ENCODE peak calls at places on chromosomes 5 and 9, in six cellular contexts. X, P, E, Y, A and F are unnamed samples.

GRCh38 chr9:105269593-105269992 is 25.1 kb downstream of the SLC44A1 start:
- DNase-seq in X (no peak), P (no peak), Y (no peak), E (no peak), A (no peak), F (no peak)

GRCh38 chr5:35672995-35673394 is 55.3 kb downstream of the SPEF2 start:
- DNase-seq in P (no peak), Y (no peak), E (no peak), A (no peak), X (no peak), F (no peak)

GRCh38 chr5:119943148-119943547 is 313.8 kb downstream of the FAM170A start:
- DNase-seq in P (no peak), X (no peak), A (peak; percentile 37), E (peak; percentile 9), Y (no peak), F (no peak)

GRCh38 chr5:115842089-115842881 is 550 bp downstream of the AP3S1 start:
- DNase-seq in Y (peak; percentile 83), P (no peak), X (no peak), A (peak; percentile 63), E (no peak), F (peak; percentile 71)

GRCh38 chr5:78504726-78505431 is 143.7 kb downstream of the LHFPL2 start:
- DNase-seq in Y (peak; percentile 96), P (no peak), A (peak; percentile 100), X (peak; percentile 92), E (peak; percentile 100), F (no peak)

GRCh38 chr9:100724932-100725331 is 147.1 kb downstream of the CAVIN4 start:
- DNase-seq in X (no peak), P (no peak), A (no peak), E (no peak), Y (no peak), F (no peak)

GRCh38 chr5:72485366-72486052 is 21.7 kb downstream of the ZNF366 start:
- DNase-seq in P (no peak), Y (no peak), E (no peak), A (no peak), X (no peak), F (no peak)

GRCh38 chr5:32420506-32420905 is 24.0 kb downstream of the ZFR start:
- DNase-seq in Y (no peak), A (peak; percentile 45), X (no peak), P (no peak), E (peak; percentile 57), F (no peak)

GRCh38 chr9:31745886-31746285 is 638.6 kb upstream of the ACO1 start:
- DNase-seq in X (no peak), P (no peak), Y (no peak), A (peak; percentile 6), E (no peak), F (no peak)

GRCh38 chr5:65873181-65873580 is 53.2 kb upstream of the ERBIN start:
- DNase-seq in Y (no peak), P (no peak), X (no peak), A (peak; percentile 27), E (peak; percentile 41), F (no peak)

GRCh38 chr5:145915970-145916638 is 20.3 kb upstream of the SH3RF2 start:
- DNase-seq in A (no peak), Y (no peak), E (no peak), P (no peak), X (no peak), F (no peak)

GRCh38 chr9:88161144-88161543 is 22.9 kb upstream of the SPATA31C2 start:
- DNase-seq in X (no peak), A (no peak), P (no peak), Y (no peak), E (no peak), F (no peak)

GRCh38 chr5:67265951-67266350 is 69.4 kb upstream of the CD180 start:
- DNase-seq in E (no peak), X (no peak), P (no peak), Y (no peak), A (no peak), F (no peak)

GRCh38 chr9:70451765-70452164 is 37.3 kb upstream of the KLF9 start:
- DNase-seq in P (no peak), E (no peak), A (no peak), Y (no peak), X (no peak), F (no peak)

GRCh38 chr5:1443991-1444360 is 1.3 kb downstream of the SLC6A3 start:
- DNase-seq in P (no peak), A (no peak), Y (no peak), E (no peak), X (no peak), F (no peak)

GRCh38 chr9:83062653-83063527 is at the start of gene RASEF:
- DNase-seq in X (no peak), A (no peak), Y (peak; percentile 91), P (peak; percentile 84), E (no peak), F (peak; percentile 33)

GRCh38 chr9:124259273-124260078 is 1.7 kb downstream of the NEK6 start:
- DNase-seq in Y (peak; percentile 76), P (no peak), A (peak; percentile 91), X (peak; percentile 77), E (peak; percentile 68), F (no peak)

GRCh38 chr9:116165912-116166311 is 12.3 kb downstream of the PAPPA start:
- DNase-seq in P (no peak), E (no peak), A (peak; percentile 72), X (no peak), Y (no peak), F (no peak)

GRCh38 chr9:9552665-9553064 is 1060.1 kb downstream of the PTPRD start:
- DNase-seq in E (no peak), A (no peak), Y (no peak), X (no peak), P (no peak), F (no peak)

GRCh38 chr5:171534009-171534895 is 114.8 kb downstream of the FGF18 start:
- DNase-seq in Y (no peak), A (no peak), X (no peak), E (no peak), P (no peak), F (no peak)

GRCh38 chr5:157464518-157465171 is 4.6 kb downstream of the NIPAL4 start:
- DNase-seq in A (peak; percentile 88), P (no peak), E (peak; percentile 85), X (peak; percentile 44), Y (peak; percentile 71), F (no peak)

GRCh38 chr5:1005904-1006655 is 2.5 kb upstream of the NKD2 start:
- DNase-seq in A (no peak), P (peak; percentile 6), E (no peak), Y (no peak), X (peak; percentile 15), F (no peak)

GRCh38 chr9:123749580-123750202 is 180.2 kb downstream of the DENND1A start:
- DNase-seq in X (no peak), P (no peak), Y (peak; percentile 2), E (no peak), A (no peak), F (no peak)

GRCh38 chr5:67808340-67808739 is 407.2 kb upstream of the PIK3R1 start:
- DNase-seq in X (peak; percentile 46), E (peak; percentile 51), A (peak; percentile 5), P (no peak), Y (no peak), F (no peak)

GRCh38 chr9:108552459-108553040 is 303.2 kb downstream of the ACTL7B start:
- DNase-seq in Y (peak; percentile 57), A (no peak), E (no peak), X (no peak), P (no peak), F (no peak)

GRCh38 chr9:5310851-5311250 is 6.3 kb upstream of the RLN2 start:
- DNase-seq in P (no peak), X (no peak), E (no peak), Y (no peak), A (no peak), F (no peak)

GRCh38 chr9:20692554-20692953 is 8.5 kb downstream of the FOCAD start:
- DNase-seq in E (peak; percentile 61), A (peak; percentile 8), X (no peak), P (no peak), Y (no peak), F (no peak)

GRCh38 chr9:38134578-38134977 is 65.6 kb upstream of the SHB start:
- DNase-seq in Y (no peak), X (no peak), A (no peak), E (no peak), P (no peak), F (no peak)

GRCh38 chr9:8859416-8859815 is 1059.8 kb upstream of the DMAC1 start:
- DNase-seq in X (no peak), Y (no peak), E (no peak), A (no peak), P (no peak), F (no peak)

GRCh38 chr9:35659340-35659739 is 1.2 kb downstream of the CCDC107 start:
- DNase-seq in A (peak; percentile 78), P (no peak), X (peak; percentile 69), E (peak; percentile 45), Y (no peak), F (no peak)

GRCh38 chr9:135252980-135253304 is 165.5 kb downstream of the OLFM1 start:
- DNase-seq in P (no peak), A (no peak), X (no peak), Y (no peak), E (no peak), F (no peak)

GRCh38 chr9:106716820-106717219 is 146.1 kb upstream of the ZNF462 start:
- DNase-seq in A (no peak), P (no peak), X (no peak), E (no peak), Y (no peak), F (no peak)

GRCh38 chr5:38208782-38209378 is 49.5 kb upstream of the EGFLAM start:
- DNase-seq in P (peak; percentile 31), A (peak; percentile 51), X (no peak), Y (peak; percentile 40), E (peak; percentile 52), F (peak; percentile 17)

GRCh38 chr5:42870882-42871418 is 59.3 kb upstream of the SELENOP start:
- DNase-seq in E (peak; percentile 30), P (no peak), Y (no peak), A (peak; percentile 3), X (no peak), F (no peak)
- TF ChIP-seq CTCF in E (peak; percentile 6), P (no peak), Y (no peak), A (no peak), X (no peak), F (no peak)

DNA sequence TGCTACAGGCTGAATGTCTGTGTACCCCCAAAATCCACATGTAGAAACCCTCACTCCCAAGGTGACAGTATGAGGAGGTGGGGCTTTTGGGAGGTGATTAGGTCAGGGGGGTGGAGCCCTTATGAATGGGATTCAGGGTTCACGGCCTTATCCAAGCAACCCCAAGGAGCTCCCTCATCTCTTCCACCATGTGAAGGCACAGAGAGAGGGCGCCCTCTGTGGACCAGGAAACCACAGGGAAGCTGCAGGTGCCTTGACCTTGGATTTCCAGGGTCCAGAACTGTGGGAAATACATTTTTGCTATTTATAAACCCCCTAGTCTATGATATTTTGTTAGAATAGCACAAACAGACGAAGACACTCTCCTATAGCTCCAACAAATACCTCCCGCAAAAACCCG is 53.6 kb upstream of the IRX2 start:
- DNase-seq in E (no peak), Y (no peak), A (no peak), X (no peak), P (peak; percentile 75), F (no peak)
- TF ChIP-seq CTCF in E (no peak), Y (no peak), A (no peak), X (peak; percentile 3), P (peak; percentile 31), F (peak; percentile 16)

GRCh38 chr5:135382131-135382530 is 16.9 kb downstream of the MACROH2A1 start:
- DNase-seq in P (no peak), A (no peak), Y (no peak), X (no peak), E (no peak), F (no peak)
- TF ChIP-seq CTCF in P (no peak), A (no peak), Y (no peak), X (no peak), E (no peak), F (no peak)

GRCh38 chr5:53262348-53262970 is 152.9 kb upstream of the MOCS2 start:
- DNase-seq in P (peak; percentile 29), X (no peak), A (peak; percentile 81), Y (peak; percentile 55), E (peak; percentile 63), F (no peak)
- TF ChIP-seq CTCF in P (peak; percentile 27), X (peak; percentile 53), A (peak; percentile 80), Y (peak; percentile 64), E (peak; percentile 75), F (peak; percentile 62)